ENCODE peak calls at places on chromosomes 5 and 9, in five cellular contexts. One of them, this sample, is unnamed.

GRCh38 chr5:73490088-73490487 is 8.2 kb upstream of the BTF3 start:
- DNase-seq in astrocyte of the spinal cord: no peak
- DNase-seq in caudate nucleus: no peak
- DNase-seq in GM04503: no peak
- DNase-seq in tibial nerve: no peak
- DNase-seq in this sample: no peak

GRCh38 chr9:88658311-88658822 is 123.4 kb downstream of the NXNL2 start:
- DNase-seq in GM04503: peak
- DNase-seq in astrocyte of the spinal cord: peak
- DNase-seq in tibial nerve: peak
- DNase-seq in caudate nucleus: no peak
- DNase-seq in this sample: no peak

GRCh38 chr5:127723571-127723970 is 20.4 kb downstream of the CCDC192 start:
- DNase-seq in caudate nucleus: no peak
- DNase-seq in astrocyte of the spinal cord: no peak
- DNase-seq in GM04503: no peak
- DNase-seq in tibial nerve: peak
- DNase-seq in this sample: no peak

GRCh38 chr9:136997830-136998234 is 1.5 kb upstream of the CLIC3 start:
- DNase-seq in astrocyte of the spinal cord: peak
- DNase-seq in caudate nucleus: no peak
- DNase-seq in tibial nerve: no peak
- DNase-seq in GM04503: no peak
- DNase-seq in this sample: no peak

GRCh38 chr5:173246135-173246495 is 11.1 kb upstream of the NKX2-5 start:
- DNase-seq in GM04503: no peak
- DNase-seq in astrocyte of the spinal cord: no peak
- DNase-seq in tibial nerve: no peak
- DNase-seq in caudate nucleus: no peak
- DNase-seq in this sample: no peak

GRCh38 chr9:116163293-116164055 is 9.9 kb downstream of the PAPPA start:
- DNase-seq in GM04503: no peak
- DNase-seq in astrocyte of the spinal cord: no peak
- DNase-seq in caudate nucleus: no peak
- DNase-seq in tibial nerve: no peak
- DNase-seq in this sample: no peak

GRCh38 chr5:154610321-154611154 is 132.5 kb upstream of the HAND1 start:
- DNase-seq in astrocyte of the spinal cord: peak
- DNase-seq in tibial nerve: peak
- DNase-seq in GM04503: no peak
- DNase-seq in caudate nucleus: peak
- DNase-seq in this sample: peak

GRCh38 chr5:91177085-91177484 is 206.0 kb downstream of the ARRDC3 start:
- DNase-seq in caudate nucleus: no peak
- DNase-seq in tibial nerve: no peak
- DNase-seq in astrocyte of the spinal cord: no peak
- DNase-seq in GM04503: no peak
- DNase-seq in this sample: no peak

GRCh38 chr9:137068539-137069507 is 1.5 kb downstream of the SAPCD2 start:
- DNase-seq in GM04503: no peak
- DNase-seq in astrocyte of the spinal cord: no peak
- DNase-seq in caudate nucleus: no peak
- DNase-seq in tibial nerve: no peak
- DNase-seq in this sample: no peak

GRCh38 chr9:6096821-6097220 is 81.4 kb upstream of the RANBP6 start:
- DNase-seq in caudate nucleus: no peak
- DNase-seq in GM04503: peak
- DNase-seq in tibial nerve: no peak
- DNase-seq in astrocyte of the spinal cord: peak
- DNase-seq in this sample: no peak

GRCh38 chr5:118857700-118858099 is 130.6 kb downstream of the DTWD2 start:
- DNase-seq in astrocyte of the spinal cord: peak
- DNase-seq in GM04503: no peak
- DNase-seq in tibial nerve: no peak
- DNase-seq in caudate nucleus: no peak
- DNase-seq in this sample: no peak

GRCh38 chr5:147485046-147485445 is 24.8 kb downstream of the DPYSL3 start:
- DNase-seq in caudate nucleus: no peak
- DNase-seq in tibial nerve: no peak
- DNase-seq in GM04503: peak
- DNase-seq in astrocyte of the spinal cord: peak
- DNase-seq in this sample: no peak

GRCh38 chr9:96087669-96088299 is 212.3 kb downstream of the ERCC6L2 start:
- DNase-seq in caudate nucleus: no peak
- DNase-seq in tibial nerve: no peak
- DNase-seq in astrocyte of the spinal cord: no peak
- DNase-seq in GM04503: no peak
- DNase-seq in this sample: no peak

GRCh38 chr5:146633273-146633672 is 117.3 kb upstream of the GPR151 start:
- DNase-seq in tibial nerve: no peak
- DNase-seq in GM04503: no peak
- DNase-seq in astrocyte of the spinal cord: no peak
- DNase-seq in caudate nucleus: no peak
- DNase-seq in this sample: no peak

GRCh38 chr9:4299006-4299795 is 667 bp downstream of the GLIS3 start:
- DNase-seq in caudate nucleus: no peak
- DNase-seq in astrocyte of the spinal cord: peak
- DNase-seq in tibial nerve: peak
- DNase-seq in GM04503: no peak
- DNase-seq in this sample: peak

GRCh38 chr5:172695431-172696054 is 54.5 kb downstream of the NEURL1B start:
- DNase-seq in tibial nerve: no peak
- DNase-seq in astrocyte of the spinal cord: no peak
- DNase-seq in caudate nucleus: no peak
- DNase-seq in GM04503: no peak
- DNase-seq in this sample: no peak

GRCh38 chr5:159469496-159470370 is 139.4 kb upstream of the IL12B start:
- DNase-seq in GM04503: no peak
- DNase-seq in astrocyte of the spinal cord: no peak
- DNase-seq in caudate nucleus: no peak
- DNase-seq in tibial nerve: no peak
- DNase-seq in this sample: no peak

GRCh38 chr9:81566074-81566698 is 123.2 kb downstream of the TLE1 start:
- DNase-seq in caudate nucleus: no peak
- DNase-seq in GM04503: no peak
- DNase-seq in astrocyte of the spinal cord: no peak
- DNase-seq in tibial nerve: no peak
- DNase-seq in this sample: no peak

GRCh38 chr9:20321683-20322082 is 300.6 kb downstream of the MLLT3 start:
- DNase-seq in astrocyte of the spinal cord: no peak
- DNase-seq in GM04503: no peak
- DNase-seq in tibial nerve: no peak
- DNase-seq in caudate nucleus: no peak
- DNase-seq in this sample: no peak

GRCh38 chr9:127056446-127056845 is 66.0 kb downstream of the ANGPTL2 start:
- DNase-seq in GM04503: no peak
- DNase-seq in astrocyte of the spinal cord: no peak
- DNase-seq in tibial nerve: no peak
- DNase-seq in caudate nucleus: no peak
- DNase-seq in this sample: no peak

GRCh38 chr5:41087461-41087860 is 16.3 kb upstream of the MROH2B start:
- DNase-seq in astrocyte of the spinal cord: peak
- DNase-seq in caudate nucleus: no peak
- DNase-seq in tibial nerve: no peak
- DNase-seq in GM04503: no peak
- DNase-seq in this sample: no peak

GRCh38 chr9:133635098-133635497 is 1.1 kb upstream of the DBH start:
- DNase-seq in tibial nerve: no peak
- DNase-seq in caudate nucleus: no peak
- DNase-seq in GM04503: no peak
- DNase-seq in astrocyte of the spinal cord: no peak
- DNase-seq in this sample: no peak

GRCh38 chr5:72255670-72256069 is 64.4 kb downstream of the MRPS27 start:
- DNase-seq in tibial nerve: no peak
- DNase-seq in caudate nucleus: no peak
- DNase-seq in astrocyte of the spinal cord: no peak
- DNase-seq in GM04503: no peak
- DNase-seq in this sample: no peak

GRCh38 chr9:14670718-14671117 is 22.5 kb downstream of the ZDHHC21 start:
- DNase-seq in GM04503: no peak
- DNase-seq in astrocyte of the spinal cord: peak
- DNase-seq in tibial nerve: no peak
- DNase-seq in caudate nucleus: no peak
- DNase-seq in this sample: no peak

GRCh38 chr5:43428034-43428712 is 16.0 kb upstream of the CCL28 start:
- DNase-seq in GM04503: peak
- DNase-seq in tibial nerve: no peak
- DNase-seq in caudate nucleus: no peak
- DNase-seq in astrocyte of the spinal cord: peak
- DNase-seq in this sample: no peak

GRCh38 chr5:95823738-95824609 is 1.4 kb upstream of the GLRX start:
- DNase-seq in GM04503: peak
- DNase-seq in astrocyte of the spinal cord: peak
- DNase-seq in caudate nucleus: no peak
- DNase-seq in tibial nerve: peak
- DNase-seq in this sample: peak

GRCh38 chr5:179858241-179858585 is 404 bp downstream of the MRNIP start:
- DNase-seq in caudate nucleus: no peak
- DNase-seq in tibial nerve: no peak
- DNase-seq in GM04503: no peak
- DNase-seq in astrocyte of the spinal cord: no peak
- DNase-seq in this sample: peak

GRCh38 chr5:33317271-33317670 is 123.5 kb upstream of the TARS1 start:
- DNase-seq in GM04503: no peak
- DNase-seq in astrocyte of the spinal cord: peak
- DNase-seq in tibial nerve: no peak
- DNase-seq in caudate nucleus: no peak
- DNase-seq in this sample: no peak

GRCh38 chr5:73201547-73202513 is 28.8 kb downstream of the TMEM174 start:
- DNase-seq in GM04503: no peak
- DNase-seq in caudate nucleus: peak
- DNase-seq in tibial nerve: peak
- DNase-seq in astrocyte of the spinal cord: peak
- DNase-seq in this sample: peak

GRCh38 chr5:149448831-149449714 is 70.0 kb upstream of the IL17B start:
- DNase-seq in astrocyte of the spinal cord: no peak
- DNase-seq in GM04503: no peak
- DNase-seq in tibial nerve: no peak
- DNase-seq in caudate nucleus: no peak
- DNase-seq in this sample: no peak

GRCh38 chr5:171650605-171651004 is 135.0 kb upstream of the SMIM23 start:
- DNase-seq in astrocyte of the spinal cord: no peak
- DNase-seq in tibial nerve: no peak
- DNase-seq in caudate nucleus: no peak
- DNase-seq in GM04503: no peak
- DNase-seq in this sample: no peak

GRCh38 chr5:96663608-96664007 is 1.4 kb downstream of the CAST start:
- DNase-seq in astrocyte of the spinal cord: no peak
- DNase-seq in tibial nerve: no peak
- DNase-seq in caudate nucleus: no peak
- DNase-seq in GM04503: no peak
- DNase-seq in this sample: no peak

GRCh38 chr5:150645070-150645700 is 4.7 kb downstream of the SYNPO start:
- DNase-seq in caudate nucleus: no peak
- DNase-seq in astrocyte of the spinal cord: peak
- DNase-seq in tibial nerve: peak
- DNase-seq in GM04503: peak
- DNase-seq in this sample: no peak

GRCh38 chr5:2184563-2185540 is 302.1 kb upstream of the IRX4 start:
- DNase-seq in tibial nerve: no peak
- DNase-seq in GM04503: no peak
- DNase-seq in astrocyte of the spinal cord: no peak
- DNase-seq in caudate nucleus: no peak
- DNase-seq in this sample: no peak

GRCh38 chr5:157963244-157963643 is 104.3 kb upstream of the CLINT1 start:
- DNase-seq in GM04503: no peak
- DNase-seq in tibial nerve: no peak
- DNase-seq in astrocyte of the spinal cord: no peak
- DNase-seq in caudate nucleus: no peak
- DNase-seq in this sample: no peak

GRCh38 chr9:89310486-89311345 is at the start of gene CKS2:
- DNase-seq in caudate nucleus: peak
- DNase-seq in GM04503: peak
- DNase-seq in astrocyte of the spinal cord: peak
- DNase-seq in tibial nerve: peak
- DNase-seq in this sample: peak

This sample was measured in endothelial cell.